ENCODE peak calls at places on chromosomes 5 and 9, in ten cellular contexts. One of them, this sample, is unnamed.

GRCh38 chr9:437066-438015 is 222.7 kb downstream of the DOCK8 start:
- DNase-seq in activated CD4-positive, alpha-beta T cell treated with anti-CD3 and anti-CD28 coated beads for 24 hours: no peak
- DNase-seq in cardiac muscle cell: no peak
- DNase-seq in neuronal stem cell: no peak
- DNase-seq in upper lobe of right lung: no peak
- DNase-seq in activated CD8-positive, alpha-beta memory T cell treated with anti-CD3 and anti-CD28 coated beads, Interleukin-2, amount 50 U/mL, for 4 hours: no peak
- DNase-seq in occipital lobe: no peak
- DNase-seq in HFFc6: peak; percentile 73
- DNase-seq in ureter: no peak
- DNase-seq in IMR-90: peak; percentile 77
- DNase-seq in this sample: no peak

GRCh38 chr5:133539818-133540217 is 72.5 kb downstream of the FSTL4 start:
- DNase-seq in IMR-90: no peak
- DNase-seq in neuronal stem cell: no peak
- DNase-seq in cardiac muscle cell: no peak
- DNase-seq in upper lobe of right lung: no peak
- DNase-seq in HFFc6: no peak
- DNase-seq in activated CD8-positive, alpha-beta memory T cell treated with anti-CD3 and anti-CD28 coated beads, Interleukin-2, amount 50 U/mL, for 4 hours: no peak
- DNase-seq in occipital lobe: no peak
- DNase-seq in ureter: no peak
- DNase-seq in activated CD4-positive, alpha-beta T cell treated with anti-CD3 and anti-CD28 coated beads for 24 hours: no peak
- DNase-seq in this sample: no peak

GRCh38 chr9:70049236-70049635 is 5.6 kb downstream of the MAMDC2 start:
- DNase-seq in occipital lobe: no peak
- DNase-seq in neuronal stem cell: no peak
- DNase-seq in cardiac muscle cell: no peak
- DNase-seq in IMR-90: peak; percentile 79
- DNase-seq in HFFc6: peak; percentile 70
- DNase-seq in ureter: peak; percentile 76
- DNase-seq in upper lobe of right lung: no peak
- DNase-seq in activated CD8-positive, alpha-beta memory T cell treated with anti-CD3 and anti-CD28 coated beads, Interleukin-2, amount 50 U/mL, for 4 hours: no peak
- DNase-seq in activated CD4-positive, alpha-beta T cell treated with anti-CD3 and anti-CD28 coated beads for 24 hours: no peak
- DNase-seq in this sample: peak; percentile 19

GRCh38 chr5:34915856-34916192 is 313 bp downstream of the BRIX1 start:
- DNase-seq in upper lobe of right lung: no peak
- DNase-seq in activated CD8-positive, alpha-beta memory T cell treated with anti-CD3 and anti-CD28 coated beads, Interleukin-2, amount 50 U/mL, for 4 hours: peak; percentile 38
- DNase-seq in neuronal stem cell: no peak
- DNase-seq in ureter: no peak
- DNase-seq in occipital lobe: no peak
- DNase-seq in IMR-90: no peak
- DNase-seq in activated CD4-positive, alpha-beta T cell treated with anti-CD3 and anti-CD28 coated beads for 24 hours: no peak
- DNase-seq in HFFc6: no peak
- DNase-seq in cardiac muscle cell: no peak
- DNase-seq in this sample: no peak

GRCh38 chr9:131481441-131482342 is 21.0 kb upstream of the POMT1 start:
- DNase-seq in activated CD8-positive, alpha-beta memory T cell treated with anti-CD3 and anti-CD28 coated beads, Interleukin-2, amount 50 U/mL, for 4 hours: no peak
- DNase-seq in occipital lobe: no peak
- DNase-seq in ureter: no peak
- DNase-seq in neuronal stem cell: no peak
- DNase-seq in upper lobe of right lung: no peak
- DNase-seq in HFFc6: no peak
- DNase-seq in activated CD4-positive, alpha-beta T cell treated with anti-CD3 and anti-CD28 coated beads for 24 hours: no peak
- DNase-seq in cardiac muscle cell: no peak
- DNase-seq in IMR-90: no peak
- DNase-seq in this sample: no peak

GRCh38 chr5:7420506-7421280 is 24.8 kb downstream of the ADCY2 start:
- DNase-seq in activated CD8-positive, alpha-beta memory T cell treated with anti-CD3 and anti-CD28 coated beads, Interleukin-2, amount 50 U/mL, for 4 hours: no peak
- DNase-seq in upper lobe of right lung: no peak
- DNase-seq in occipital lobe: no peak
- DNase-seq in IMR-90: no peak
- DNase-seq in ureter: no peak
- DNase-seq in activated CD4-positive, alpha-beta T cell treated with anti-CD3 and anti-CD28 coated beads for 24 hours: no peak
- DNase-seq in HFFc6: no peak
- DNase-seq in cardiac muscle cell: no peak
- DNase-seq in neuronal stem cell: no peak
- DNase-seq in this sample: no peak

GRCh38 chr5:1874348-1874747 is 8.4 kb downstream of the IRX4 start:
- DNase-seq in ureter: no peak
- DNase-seq in activated CD4-positive, alpha-beta T cell treated with anti-CD3 and anti-CD28 coated beads for 24 hours: no peak
- DNase-seq in occipital lobe: no peak
- DNase-seq in activated CD8-positive, alpha-beta memory T cell treated with anti-CD3 and anti-CD28 coated beads, Interleukin-2, amount 50 U/mL, for 4 hours: no peak
- DNase-seq in neuronal stem cell: no peak
- DNase-seq in upper lobe of right lung: no peak
- DNase-seq in cardiac muscle cell: no peak
- DNase-seq in HFFc6: no peak
- DNase-seq in IMR-90: no peak
- DNase-seq in this sample: no peak

GRCh38 chr5:154962494-154962893 is 21.6 kb downstream of the MRPL22 start:
- DNase-seq in activated CD4-positive, alpha-beta T cell treated with anti-CD3 and anti-CD28 coated beads for 24 hours: no peak
- DNase-seq in upper lobe of right lung: no peak
- DNase-seq in ureter: no peak
- DNase-seq in cardiac muscle cell: no peak
- DNase-seq in IMR-90: peak; percentile 47
- DNase-seq in activated CD8-positive, alpha-beta memory T cell treated with anti-CD3 and anti-CD28 coated beads, Interleukin-2, amount 50 U/mL, for 4 hours: no peak
- DNase-seq in neuronal stem cell: no peak
- DNase-seq in occipital lobe: no peak
- DNase-seq in HFFc6: peak; percentile 73
- DNase-seq in this sample: no peak

GRCh38 chr9:91395106-91395552 is 28.5 kb downstream of the NFIL3 start:
- DNase-seq in occipital lobe: no peak
- DNase-seq in activated CD4-positive, alpha-beta T cell treated with anti-CD3 and anti-CD28 coated beads for 24 hours: no peak
- DNase-seq in activated CD8-positive, alpha-beta memory T cell treated with anti-CD3 and anti-CD28 coated beads, Interleukin-2, amount 50 U/mL, for 4 hours: no peak
- DNase-seq in neuronal stem cell: no peak
- DNase-seq in IMR-90: peak; percentile 53
- DNase-seq in ureter: no peak
- DNase-seq in upper lobe of right lung: no peak
- DNase-seq in cardiac muscle cell: no peak
- DNase-seq in HFFc6: peak; percentile 14
- DNase-seq in this sample: no peak

GRCh38 chr9:118990949-118991348 is 378.3 kb downstream of the BRINP1 start:
- DNase-seq in occipital lobe: no peak
- DNase-seq in IMR-90: no peak
- DNase-seq in activated CD8-positive, alpha-beta memory T cell treated with anti-CD3 and anti-CD28 coated beads, Interleukin-2, amount 50 U/mL, for 4 hours: no peak
- DNase-seq in cardiac muscle cell: no peak
- DNase-seq in neuronal stem cell: no peak
- DNase-seq in ureter: no peak
- DNase-seq in activated CD4-positive, alpha-beta T cell treated with anti-CD3 and anti-CD28 coated beads for 24 hours: no peak
- DNase-seq in upper lobe of right lung: no peak
- DNase-seq in HFFc6: no peak
- DNase-seq in this sample: no peak

GRCh38 chr9:74517188-74517587 is 20.1 kb downstream of the RORB start:
- DNase-seq in neuronal stem cell: no peak
- DNase-seq in IMR-90: no peak
- DNase-seq in cardiac muscle cell: no peak
- DNase-seq in ureter: no peak
- DNase-seq in occipital lobe: no peak
- DNase-seq in upper lobe of right lung: no peak
- DNase-seq in HFFc6: no peak
- DNase-seq in activated CD4-positive, alpha-beta T cell treated with anti-CD3 and anti-CD28 coated beads for 24 hours: no peak
- DNase-seq in activated CD8-positive, alpha-beta memory T cell treated with anti-CD3 and anti-CD28 coated beads, Interleukin-2, amount 50 U/mL, for 4 hours: no peak
- DNase-seq in this sample: no peak

GRCh38 chr9:71131145-71131544 is 9.7 kb upstream of the TRPM3 start:
- DNase-seq in occipital lobe: no peak
- DNase-seq in cardiac muscle cell: no peak
- DNase-seq in neuronal stem cell: no peak
- DNase-seq in activated CD4-positive, alpha-beta T cell treated with anti-CD3 and anti-CD28 coated beads for 24 hours: no peak
- DNase-seq in upper lobe of right lung: no peak
- DNase-seq in activated CD8-positive, alpha-beta memory T cell treated with anti-CD3 and anti-CD28 coated beads, Interleukin-2, amount 50 U/mL, for 4 hours: no peak
- DNase-seq in HFFc6: no peak
- DNase-seq in ureter: no peak
- DNase-seq in IMR-90: no peak
- DNase-seq in this sample: no peak

GRCh38 chr5:13955896-13956295 is 11.4 kb upstream of the DNAH5 start:
- DNase-seq in activated CD4-positive, alpha-beta T cell treated with anti-CD3 and anti-CD28 coated beads for 24 hours: no peak
- DNase-seq in ureter: no peak
- DNase-seq in occipital lobe: no peak
- DNase-seq in HFFc6: no peak
- DNase-seq in IMR-90: peak; percentile 70
- DNase-seq in cardiac muscle cell: no peak
- DNase-seq in activated CD8-positive, alpha-beta memory T cell treated with anti-CD3 and anti-CD28 coated beads, Interleukin-2, amount 50 U/mL, for 4 hours: no peak
- DNase-seq in neuronal stem cell: no peak
- DNase-seq in upper lobe of right lung: no peak
- DNase-seq in this sample: no peak

GRCh38 chr9:89089176-89089575 is 89.4 kb downstream of the SHC3 start:
- DNase-seq in activated CD4-positive, alpha-beta T cell treated with anti-CD3 and anti-CD28 coated beads for 24 hours: no peak
- DNase-seq in occipital lobe: no peak
- DNase-seq in activated CD8-positive, alpha-beta memory T cell treated with anti-CD3 and anti-CD28 coated beads, Interleukin-2, amount 50 U/mL, for 4 hours: no peak
- DNase-seq in neuronal stem cell: no peak
- DNase-seq in IMR-90: no peak
- DNase-seq in HFFc6: no peak
- DNase-seq in ureter: no peak
- DNase-seq in upper lobe of right lung: no peak
- DNase-seq in cardiac muscle cell: no peak
- DNase-seq in this sample: no peak

GRCh38 chr9:133763272-133764183 is 25.4 kb upstream of the SARDH start:
- DNase-seq in IMR-90: peak; percentile 66
- DNase-seq in cardiac muscle cell: no peak
- DNase-seq in HFFc6: peak; percentile 35
- DNase-seq in activated CD4-positive, alpha-beta T cell treated with anti-CD3 and anti-CD28 coated beads for 24 hours: no peak
- DNase-seq in occipital lobe: no peak
- DNase-seq in upper lobe of right lung: peak; percentile 46
- DNase-seq in neuronal stem cell: no peak
- DNase-seq in activated CD8-positive, alpha-beta memory T cell treated with anti-CD3 and anti-CD28 coated beads, Interleukin-2, amount 50 U/mL, for 4 hours: no peak
- DNase-seq in ureter: peak; percentile 37
- DNase-seq in this sample: no peak

GRCh38 chr5:135318924-135319323 is 80.1 kb downstream of the MACROH2A1 start:
- DNase-seq in cardiac muscle cell: no peak
- DNase-seq in ureter: peak; percentile 26
- DNase-seq in activated CD8-positive, alpha-beta memory T cell treated with anti-CD3 and anti-CD28 coated beads, Interleukin-2, amount 50 U/mL, for 4 hours: no peak
- DNase-seq in occipital lobe: no peak
- DNase-seq in IMR-90: no peak
- DNase-seq in upper lobe of right lung: no peak
- DNase-seq in neuronal stem cell: no peak
- DNase-seq in HFFc6: no peak
- DNase-seq in activated CD4-positive, alpha-beta T cell treated with anti-CD3 and anti-CD28 coated beads for 24 hours: no peak
- DNase-seq in this sample: no peak

GRCh38 chr9:70083429-70083828 is 39.8 kb downstream of the MAMDC2 start:
- DNase-seq in upper lobe of right lung: no peak
- DNase-seq in cardiac muscle cell: no peak
- DNase-seq in activated CD8-positive, alpha-beta memory T cell treated with anti-CD3 and anti-CD28 coated beads, Interleukin-2, amount 50 U/mL, for 4 hours: no peak
- DNase-seq in activated CD4-positive, alpha-beta T cell treated with anti-CD3 and anti-CD28 coated beads for 24 hours: no peak
- DNase-seq in neuronal stem cell: peak; percentile 17
- DNase-seq in IMR-90: no peak
- DNase-seq in HFFc6: no peak
- DNase-seq in ureter: no peak
- DNase-seq in occipital lobe: no peak
- DNase-seq in this sample: peak; percentile 32

GRCh38 chr5:43106290-43106638 is 14.4 kb upstream of the ZNF131 start:
- DNase-seq in neuronal stem cell: no peak
- DNase-seq in occipital lobe: no peak
- DNase-seq in upper lobe of right lung: no peak
- DNase-seq in HFFc6: no peak
- DNase-seq in ureter: no peak
- DNase-seq in activated CD4-positive, alpha-beta T cell treated with anti-CD3 and anti-CD28 coated beads for 24 hours: no peak
- DNase-seq in IMR-90: no peak
- DNase-seq in activated CD8-positive, alpha-beta memory T cell treated with anti-CD3 and anti-CD28 coated beads, Interleukin-2, amount 50 U/mL, for 4 hours: no peak
- DNase-seq in cardiac muscle cell: no peak
- DNase-seq in this sample: peak; percentile 9

GRCh38 chr9:69919461-69920061 is 98.9 kb downstream of the CFAP95 start:
- DNase-seq in activated CD4-positive, alpha-beta T cell treated with anti-CD3 and anti-CD28 coated beads for 24 hours: peak; percentile 3
- DNase-seq in activated CD8-positive, alpha-beta memory T cell treated with anti-CD3 and anti-CD28 coated beads, Interleukin-2, amount 50 U/mL, for 4 hours: no peak
- DNase-seq in IMR-90: peak; percentile 74
- DNase-seq in cardiac muscle cell: peak; percentile 71
- DNase-seq in occipital lobe: no peak
- DNase-seq in ureter: no peak
- DNase-seq in upper lobe of right lung: no peak
- DNase-seq in HFFc6: peak; percentile 68
- DNase-seq in neuronal stem cell: peak; percentile 35
- DNase-seq in this sample: peak; percentile 39